ENCODE peak calls at places on chromosomes 16 and 17, in seven cellular contexts. P, L, G, U, D, I and H are unnamed samples.

GRCh38 chr17:4938670-4939553 is 934 bp downstream of the SLC25A11 start:
- DNase-seq in P (no peak), L (no peak), G (no peak), U (no peak), D (no peak), I (no peak), H (no peak)

GRCh38 chr16:6562985-6563384 is 769.7 kb upstream of the RBFOX1 start:
- DNase-seq in P (no peak), L (no peak), G (no peak), U (no peak), D (no peak), I (no peak), H (no peak)

GRCh38 chr17:7887038-7887481 is 1.5 kb upstream of the CHD3 start:
- DNase-seq in P (no peak), L (no peak), G (no peak), U (no peak), D (no peak), I (no peak), H (no peak)

GRCh38 chr16:9913604-9914330 is 268.5 kb downstream of the GRIN2A start:
- DNase-seq in P (no peak), L (no peak), G (no peak), U (no peak), D (no peak), I (no peak), H (no peak)

GRCh38 chr17:41140360-41141132 is at the start of gene KRTAP4-6:
- DNase-seq in P (no peak), L (no peak), G (no peak), U (peak; percentile 95), D (no peak), I (peak; percentile 88), H (no peak)

GRCh38 chr16:26963109-26963508 is 103.6 kb upstream of the C16orf82 start:
- DNase-seq in P (no peak), L (peak; percentile 12), G (no peak), U (no peak), D (no peak), I (no peak), H (no peak)

GRCh38 chr16:31009894-31010293 is 544 bp downstream of the STX1B start:
- DNase-seq in P (no peak), L (no peak), G (no peak), U (no peak), D (no peak), I (no peak), H (no peak)

GRCh38 chr17:82876149-82876548 is 36.3 kb upstream of the ZNF750 start:
- DNase-seq in P (no peak), L (no peak), G (no peak), U (peak; percentile 96), D (no peak), I (no peak), H (no peak)

GRCh38 chr16:50267151-50267631 is 840 bp downstream of the ADCY7 start:
- DNase-seq in P (peak; percentile 63), L (no peak), G (no peak), U (no peak), D (no peak), I (no peak), H (no peak)

GRCh38 chr17:20225162-20226115 is 216.3 kb downstream of the SPECC1 start:
- DNase-seq in P (no peak), L (no peak), G (no peak), U (no peak), D (no peak), I (no peak), H (no peak)

GRCh38 chr16:65537336-65537735 is 415.5 kb upstream of the CDH11 start:
- DNase-seq in P (no peak), L (no peak), G (no peak), U (no peak), D (no peak), I (no peak), H (no peak)

GRCh38 chr17:78644971-78645370 is 67.8 kb upstream of the DNAH17 start:
- DNase-seq in P (no peak), L (no peak), G (no peak), U (no peak), D (no peak), I (no peak), H (no peak)